ENCODE peak calls at places on chromosomes 6 and 20, in four cellular contexts. One of them, this sample, is unnamed.

GRCh38 chr6:8027965-8028651 is 36.1 kb downstream of the BLOC1S5 start:
- DNase-seq in PC-3: no peak
- DNase-seq in GM23248: peak; percentile 58
- DNase-seq in OCI-LY7: no peak
- DNase-seq in this sample: no peak

GRCh38 chr20:16236589-16237241 is 336.5 kb downstream of the KIF16B start:
- DNase-seq in PC-3: no peak
- DNase-seq in GM23248: no peak
- DNase-seq in OCI-LY7: no peak
- DNase-seq in this sample: no peak

GRCh38 chr6:37456126-37456525 is 23.1 kb downstream of the CMTR1 start:
- DNase-seq in PC-3: peak; percentile 69
- DNase-seq in GM23248: peak; percentile 95
- DNase-seq in OCI-LY7: no peak
- DNase-seq in this sample: no peak

GRCh38 chr6:71228461-71229041 is 60.1 kb upstream of the OGFRL1 start:
- DNase-seq in PC-3: peak; percentile 77
- DNase-seq in GM23248: no peak
- DNase-seq in OCI-LY7: no peak
- DNase-seq in this sample: no peak

GRCh38 chr6:23086100-23086499 is 516.7 kb downstream of the HDGFL1 start:
- DNase-seq in PC-3: no peak
- DNase-seq in GM23248: no peak
- DNase-seq in OCI-LY7: no peak
- DNase-seq in this sample: no peak

GRCh38 chr6:37850243-37850642 is 30.7 kb downstream of the ZFAND3 start:
- DNase-seq in PC-3: peak; percentile 31
- DNase-seq in GM23248: no peak
- DNase-seq in OCI-LY7: no peak
- DNase-seq in this sample: no peak

GRCh38 chr6:158040804-158041347 is 59.2 kb downstream of the SYNJ2 start:
- DNase-seq in PC-3: no peak
- DNase-seq in GM23248: peak; percentile 57
- DNase-seq in OCI-LY7: no peak
- DNase-seq in this sample: no peak

GRCh38 chr6:62740171-62740570 is 454.1 kb upstream of the KHDRBS2 start:
- DNase-seq in PC-3: no peak
- DNase-seq in GM23248: no peak
- DNase-seq in OCI-LY7: no peak
- DNase-seq in this sample: no peak

GRCh38 chr20:32535953-32536823 is 48.9 kb downstream of the NOL4L start:
- DNase-seq in PC-3: peak; percentile 54
- DNase-seq in GM23248: peak; percentile 39
- DNase-seq in OCI-LY7: peak; percentile 85
- DNase-seq in this sample: peak; percentile 97

DNA sequence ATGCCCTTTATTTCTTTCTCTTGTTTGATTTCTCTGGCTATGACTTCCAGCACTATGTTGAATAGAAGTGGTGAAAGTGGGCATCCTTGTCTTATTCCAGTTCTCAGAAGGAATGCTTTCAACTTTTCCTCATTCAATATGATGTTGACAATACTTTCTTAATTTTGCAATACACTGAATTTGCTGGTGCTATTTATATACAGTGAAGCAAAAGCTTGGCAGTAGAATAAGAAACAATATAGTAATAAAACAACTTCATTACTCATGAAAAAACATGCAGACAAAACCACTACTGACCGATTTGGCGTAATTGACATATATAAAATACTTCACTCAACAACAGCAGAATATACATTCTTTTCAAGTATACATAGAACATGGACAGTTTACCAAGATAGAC is 96.4 kb downstream of the CFAP61 start:
- DNase-seq in PC-3: no peak
- DNase-seq in GM23248: no peak
- DNase-seq in OCI-LY7: no peak
- DNase-seq in this sample: no peak
- TF ChIP-seq EZH2phosphoT487 in PC-3: no peak
- TF ChIP-seq EZH2phosphoT487 in GM23248: no peak
- TF ChIP-seq EZH2phosphoT487 in OCI-LY7: no peak
- TF ChIP-seq EZH2phosphoT487 in this sample: no peak

GRCh38 chr20:61609461-61609860 is 357.4 kb downstream of the CDH4 start:
- DNase-seq in PC-3: no peak
- DNase-seq in GM23248: no peak
- DNase-seq in OCI-LY7: no peak
- DNase-seq in this sample: no peak

GRCh38 chr20:61614311-61615100 is 362.4 kb downstream of the CDH4 start:
- DNase-seq in PC-3: no peak
- DNase-seq in GM23248: no peak
- DNase-seq in OCI-LY7: no peak
- DNase-seq in this sample: no peak

GRCh38 chr20:61608275-61609085 is 356.4 kb downstream of the CDH4 start:
- DNase-seq in PC-3: peak; percentile 30
- DNase-seq in GM23248: peak; percentile 34
- DNase-seq in OCI-LY7: peak; percentile 8
- DNase-seq in this sample: peak; percentile 69

GRCh38 chr20:61613885-61614284 is 361.8 kb downstream of the CDH4 start:
- DNase-seq in PC-3: no peak
- DNase-seq in GM23248: no peak
- DNase-seq in OCI-LY7: no peak
- DNase-seq in this sample: no peak

DNA sequence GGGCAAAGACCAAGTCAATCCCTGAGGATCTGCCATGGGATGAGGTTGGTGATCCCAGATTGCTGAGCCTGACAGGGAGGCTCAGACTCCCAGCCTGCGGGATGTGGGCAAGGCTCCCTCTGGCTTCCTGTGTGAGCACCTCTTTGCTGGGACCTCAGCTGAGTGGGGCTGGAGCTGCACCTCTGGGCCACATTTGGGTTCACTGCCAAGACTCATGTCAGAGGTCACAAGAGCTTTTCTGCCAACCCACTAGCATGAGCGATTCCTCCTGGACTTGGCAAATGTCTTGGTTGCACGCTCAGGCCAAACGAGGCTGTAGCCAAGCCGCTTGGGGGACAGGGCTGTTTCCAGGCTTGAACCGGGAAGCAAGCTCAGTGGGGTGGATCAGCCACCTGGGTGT is 359.3 kb downstream of the CDH4 start:
- DNase-seq in PC-3: no peak
- DNase-seq in GM23248: no peak
- DNase-seq in OCI-LY7: no peak
- DNase-seq in this sample: no peak
- TF ChIP-seq EZH2phosphoT487 in PC-3: no peak
- TF ChIP-seq EZH2phosphoT487 in GM23248: no peak
- TF ChIP-seq EZH2phosphoT487 in OCI-LY7: no peak
- TF ChIP-seq EZH2phosphoT487 in this sample: no peak

DNA sequence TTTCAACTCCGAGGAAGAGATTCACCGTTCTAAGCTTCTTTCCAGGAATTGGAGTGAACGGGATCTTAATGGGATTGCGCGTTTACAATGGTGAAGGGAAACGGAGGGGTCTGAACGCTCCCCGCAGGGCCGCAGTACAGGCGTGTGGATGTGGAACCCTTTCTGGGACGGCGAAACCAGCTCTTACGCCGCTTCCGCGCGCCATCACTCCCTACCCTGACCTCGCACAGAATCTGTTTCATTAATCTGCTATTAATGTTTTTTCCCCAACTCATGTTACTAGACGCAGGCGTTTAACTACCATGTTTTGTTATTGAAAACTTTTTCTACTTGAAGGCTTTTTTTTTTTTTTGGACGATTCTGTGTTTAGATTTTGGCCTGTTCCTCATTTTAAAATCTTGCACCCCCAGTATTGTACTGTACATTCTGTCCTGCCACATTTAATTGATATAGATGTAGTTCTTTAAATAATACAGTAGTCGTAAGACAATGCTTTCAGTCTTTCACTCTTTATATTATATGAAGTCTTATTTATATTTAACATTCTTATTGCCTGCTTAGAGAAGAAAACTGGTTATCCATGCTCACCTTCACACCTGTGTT is 691 bp upstream of the SUPT3H start:
- DNase-seq in PC-3: no peak
- DNase-seq in GM23248: peak; percentile 73
- DNase-seq in OCI-LY7: no peak
- DNase-seq in this sample: no peak
- TF ChIP-seq EZH2phosphoT487 in PC-3: no peak
- TF ChIP-seq EZH2phosphoT487 in GM23248: no peak
- TF ChIP-seq EZH2phosphoT487 in OCI-LY7: no peak
- TF ChIP-seq EZH2phosphoT487 in this sample: no peak

GRCh38 chr6:159594106-159594749 is 98.8 kb downstream of the SOD2 start:
- DNase-seq in PC-3: peak; percentile 24
- DNase-seq in GM23248: peak; percentile 76
- DNase-seq in OCI-LY7: no peak
- DNase-seq in this sample: no peak
- TF ChIP-seq EZH2phosphoT487 in PC-3: no peak
- TF ChIP-seq EZH2phosphoT487 in GM23248: no peak
- TF ChIP-seq EZH2phosphoT487 in OCI-LY7: no peak
- TF ChIP-seq EZH2phosphoT487 in this sample: no peak